ENCODE peak calls at places on chromosomes 3 and 15, in nine cellular contexts. E is astrocyte; O is CD4-positive, alpha-beta memory T cell; I is brain microvascular endothelial cell; A is CD8-positive, alpha-beta T cell; Y is BJ; T is AG04450; N is Panc1; D is stomach. C is an unnamed sample.

GRCh38 chr3:21290557-21290956 is 460.5 kb downstream of the ZNF385D start:
- DNase-seq in D (no peak), E (no peak), Y (no peak), N (no peak), A (no peak), I (no peak), T (no peak), O (no peak), C (no peak)

GRCh38 chr3:25396686-25397085 is 31.4 kb upstream of the RARB start:
- DNase-seq in E (no peak), D (no peak), Y (no peak), A (no peak), I (no peak), T (no peak), N (no peak), O (no peak), C (no peak)

GRCh38 chr15:77118787-77119410 is 48.0 kb upstream of the TSPAN3 start:
- DNase-seq in Y (peak; percentile 28), E (peak; percentile 58), A (no peak), O (peak; percentile 44), T (peak; percentile 54), I (peak; percentile 70), D (peak; percentile 40), N (peak; percentile 45), C (peak; percentile 74)

GRCh38 chr3:194465920-194466570 is 20.8 kb downstream of the ATP13A3 start:
- DNase-seq in Y (no peak), D (no peak), E (no peak), O (no peak), A (no peak), I (no peak), T (no peak), N (no peak), C (no peak)

GRCh38 chr15:69919816-69920215 is 177.9 kb downstream of the TLE3 start:
- DNase-seq in E (no peak), A (no peak), O (no peak), I (no peak), T (no peak), D (no peak), Y (no peak), N (no peak), C (no peak)

GRCh38 chr3:154819491-154819890 is 260.6 kb upstream of the MME start:
- DNase-seq in I (no peak), O (no peak), T (no peak), E (no peak), A (no peak), N (no peak), D (no peak), Y (no peak), C (no peak)

GRCh38 chr3:184639351-184639750 is 72.5 kb downstream of the MAGEF1 start:
- DNase-seq in N (no peak), D (no peak), T (no peak), I (no peak), A (no peak), O (no peak), E (no peak), Y (no peak), C (no peak)

GRCh38 chr3:101944308-101944707 is 95.0 kb downstream of the NFKBIZ start:
- DNase-seq in N (no peak), A (no peak), T (no peak), I (no peak), D (no peak), O (no peak), Y (no peak), E (peak; percentile 75), C (no peak)

GRCh38 chr3:16171009-16171408 is 3.5 kb upstream of the GALNT15 start:
- DNase-seq in T (no peak), E (no peak), I (peak; percentile 69), O (no peak), D (no peak), Y (no peak), A (no peak), N (no peak), C (no peak)

GRCh38 chr3:23668430-23668904 is 137.3 kb upstream of the UBE2E1 start:
- DNase-seq in A (no peak), Y (peak; percentile 72), O (no peak), T (peak; percentile 60), E (peak; percentile 92), D (no peak), I (peak; percentile 65), N (peak; percentile 82), C (no peak)

GRCh38 chr3:195549001-195549400 is 5.9 kb upstream of the PPP1R2 start:
- DNase-seq in O (no peak), N (no peak), Y (no peak), A (no peak), D (no peak), I (no peak), E (no peak), T (no peak), C (no peak)
- H3K4me3 ChIP-seq in O (no peak overlapping the region), N (no peak overlapping the region), Y (no peak overlapping the region), A (no peak overlapping the region), D (no peak overlapping the region), I (no peak overlapping the region), E (no peak overlapping the region), T (no peak overlapping the region), C (no peak overlapping the region)

GRCh38 chr3:175310046-175310445 is 450.9 kb downstream of the NAALADL2 start:
- DNase-seq in T (no peak), A (no peak), Y (no peak), N (no peak), I (no peak), D (no peak), E (no peak), O (no peak), C (no peak)

GRCh38 chr3:175304437-175304836 is 445.3 kb downstream of the NAALADL2 start:
- DNase-seq in E (no peak), O (no peak), Y (no peak), A (no peak), D (no peak), I (no peak), T (no peak), N (no peak), C (no peak)

GRCh38 chr3:175311404-175311803 is 452.3 kb downstream of the NAALADL2 start:
- DNase-seq in D (no peak), Y (no peak), O (no peak), I (no peak), T (no peak), E (no peak), N (no peak), A (no peak), C (no peak)

GRCh38 chr3:175308105-175308504 is 449.0 kb downstream of the NAALADL2 start:
- DNase-seq in E (no peak), A (no peak), N (no peak), I (no peak), D (no peak), T (no peak), Y (no peak), O (no peak), C (no peak)

DNA sequence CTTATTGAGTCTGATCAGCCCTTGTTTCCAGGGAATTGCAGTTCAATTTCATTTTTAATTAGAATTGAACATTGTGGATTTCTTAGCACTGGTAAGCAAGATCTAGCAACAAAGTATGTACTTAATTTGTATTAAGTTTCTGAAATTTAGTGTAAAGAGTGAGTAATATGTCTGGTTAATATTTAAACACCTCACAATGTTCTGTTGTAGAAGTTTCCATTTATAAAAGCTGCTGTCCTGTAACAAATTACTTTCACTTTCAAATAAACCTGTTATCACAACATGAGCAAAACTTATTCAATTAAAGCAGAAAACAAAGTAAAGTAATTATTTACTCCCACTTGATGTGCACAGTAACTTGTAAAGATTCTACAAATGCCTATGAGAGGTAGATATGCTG is 448.5 kb downstream of the NAALADL2 start:
- DNase-seq in T (no peak), A (no peak), Y (no peak), E (no peak), N (no peak), I (no peak), D (no peak), O (no peak), C (no peak)
- H3K4me3 ChIP-seq in T (no peak overlapping the region), A (no peak overlapping the region), Y (no peak overlapping the region), E (no peak overlapping the region), N (no peak overlapping the region), I (no peak overlapping the region), D (no peak overlapping the region), O (no peak overlapping the region), C (no peak overlapping the region)

GRCh38 chr3:107928084-107928445 is 162.8 kb downstream of the CD47 start:
- DNase-seq in A (no peak), I (peak; percentile 34), Y (no peak), T (no peak), E (peak; percentile 39), D (no peak), O (peak; percentile 6), N (no peak), C (no peak)

GRCh38 chr3:107933450-107933849 is 157.4 kb downstream of the CD47 start:
- DNase-seq in O (no peak), Y (no peak), A (no peak), T (no peak), E (no peak), N (no peak), D (no peak), I (no peak), C (no peak)

DNA sequence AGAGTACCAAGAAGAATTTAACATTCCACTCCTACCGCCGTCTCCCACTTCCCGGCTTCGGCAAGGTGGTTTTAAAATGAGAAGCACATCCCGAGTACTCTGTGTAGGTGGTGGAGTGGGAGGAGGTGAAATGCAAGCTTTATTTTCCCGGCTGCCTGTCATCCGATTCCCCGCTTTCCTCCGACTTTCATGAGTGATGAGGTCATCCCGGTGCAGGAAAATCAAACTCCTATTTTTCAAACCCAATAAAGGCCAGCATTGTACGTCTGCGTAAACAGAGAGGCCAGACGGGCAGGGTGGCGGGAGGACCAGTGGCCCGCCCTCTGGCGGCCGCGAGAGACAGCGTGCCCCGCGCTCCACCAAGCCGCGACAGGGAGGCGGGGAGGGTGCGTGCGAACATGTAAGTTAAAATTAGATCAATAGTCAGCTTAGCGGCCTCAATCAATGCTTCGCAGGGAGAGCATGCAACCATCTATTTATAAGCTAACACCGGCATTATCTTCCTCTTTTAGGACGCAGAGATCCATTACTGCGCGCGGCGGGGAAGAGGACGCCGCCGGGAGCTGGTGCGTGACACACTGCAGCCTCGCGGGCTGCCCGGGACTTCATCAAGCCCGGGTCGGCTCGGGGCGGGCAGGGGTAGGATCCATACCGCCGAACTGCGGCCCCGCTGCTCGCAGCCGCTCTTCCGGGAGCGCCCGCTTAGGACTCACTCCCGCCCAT is 163.3 kb downstream of the CD47 start:
- DNase-seq in I (peak; percentile 60), O (peak; percentile 55), A (peak; percentile 37), E (peak; percentile 64), D (peak; percentile 69), Y (no peak), T (peak; percentile 18), N (no peak), C (no peak)
- H3K4me3 ChIP-seq in I (peak overlapping the region; percentile 67), O (peak overlapping the region; percentile 65), A (peak overlapping the region; percentile 63), E (peak overlapping the region; percentile 67), D (peak overlapping the region; percentile 55), Y (peak overlapping the region; percentile 53), T (peak overlapping the region; percentile 66), N (peak overlapping the region; percentile 58), C (no peak overlapping the region)

DNA sequence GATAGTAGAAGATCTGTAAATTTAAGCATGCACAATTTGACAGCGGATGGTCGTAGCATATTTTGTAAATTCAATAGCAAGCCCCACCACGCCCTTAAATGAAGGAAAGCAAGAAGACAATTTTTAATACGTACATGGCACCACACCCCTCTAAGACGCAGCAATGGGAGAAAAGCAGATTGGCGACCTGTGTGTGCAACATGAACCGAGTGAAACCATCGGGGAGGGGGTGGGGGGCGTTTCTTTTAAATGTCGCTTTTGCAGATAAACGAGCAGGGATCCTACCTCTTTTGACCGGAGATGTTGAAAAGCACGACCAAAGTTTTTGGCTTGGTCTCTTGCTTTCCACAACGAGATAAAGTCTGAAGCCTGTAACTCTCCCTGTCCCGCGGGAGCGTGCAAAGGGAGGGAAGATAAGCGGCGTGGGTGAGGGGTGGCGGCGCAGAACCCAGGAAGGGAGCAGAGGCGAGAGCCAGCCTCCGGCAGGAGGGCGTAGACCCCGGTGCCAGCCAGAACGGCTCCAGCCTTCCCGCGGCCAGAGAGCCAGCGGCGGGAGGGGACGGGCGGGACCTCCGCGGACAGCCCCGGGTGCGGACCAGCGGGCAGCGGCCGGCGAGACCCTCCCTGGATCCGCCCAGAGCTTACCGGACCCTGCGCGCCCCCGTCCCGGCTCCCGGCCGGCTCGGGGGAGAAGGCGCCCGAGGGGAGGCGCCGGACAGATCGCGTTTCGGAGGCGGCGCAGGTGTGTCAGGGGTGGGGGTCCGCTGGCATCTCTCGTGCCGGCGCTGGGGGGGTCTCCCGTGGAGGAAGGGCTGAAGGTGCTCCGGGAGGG is at the start of gene CHL1:
- DNase-seq in D (no peak), Y (no peak), I (no peak), O (no peak), A (no peak), N (no peak), T (no peak), E (no peak), C (no peak)
- H3K4me3 ChIP-seq in D (peak within 1 kb of the TSS; percentile 41), Y (no peak within 1 kb of the TSS), I (peak within 1 kb of the TSS; percentile 34), O (no peak within 1 kb of the TSS), A (no peak within 1 kb of the TSS), N (no peak within 1 kb of the TSS), T (peak within 1 kb of the TSS; percentile 57), E (peak within 1 kb of the TSS; percentile 46), C (no peak within 1 kb of the TSS)